ENCODE peak calls at places on chromosome 2, in eight cellular contexts. F is K562, H is body of pancreas, I is GM12864, E is foreskin fibroblast, V is fibroblast of the aortic adventitia, W is right lobe of liver, G is A549. P is an unnamed sample.

GRCh38 chr2:45938649-45939511 is 287.4 kb downstream of the PRKCE start:
- DNase-seq in I (no peak), E (peak), G (peak), F (no peak), V (peak), H (peak), W (peak), P (peak)

GRCh38 chr2:172404824-172405223 is 22.6 kb upstream of the ITGA6 start:
- DNase-seq in H (no peak), E (peak), G (no peak), I (no peak), V (peak), F (no peak), W (no peak), P (peak)

GRCh38 chr2:72147303-72147970 is at the start of gene CYP26B1:
- DNase-seq in I (no peak), H (peak), V (no peak), E (peak), F (no peak), G (no peak), W (peak), P (no peak)

GRCh38 chr2:204177977-204178522 is 241.5 kb downstream of the ICOS start:
- DNase-seq in F (peak), I (no peak), H (peak), E (peak), V (peak), G (no peak), W (no peak), P (peak)

GRCh38 chr2:675460-675859 is 1.7 kb downstream of the TMEM18 start:
- DNase-seq in W (no peak), I (no peak), F (no peak), H (no peak), E (no peak), G (no peak), V (no peak), P (no peak)

GRCh38 chr2:159285929-159286708 is at the start of gene WDSUB1:
- DNase-seq in I (no peak), E (peak), W (peak), G (no peak), V (peak), F (peak), H (peak), P (peak)

GRCh38 chr2:88022522-88022921 is 6.2 kb upstream of the RNU2-63P start:
- DNase-seq in H (peak), V (no peak), E (no peak), G (no peak), I (no peak), F (no peak), W (no peak), P (no peak)

GRCh38 chr2:234579231-234579962 is 82.5 kb upstream of the ARL4C start:
- DNase-seq in H (no peak), V (no peak), I (no peak), W (no peak), E (peak), G (no peak), F (no peak), P (no peak)

GRCh38 chr2:134668821-134669220 is 50.0 kb downstream of the TMEM163 start:
- DNase-seq in I (no peak), V (no peak), H (no peak), E (no peak), F (no peak), G (no peak), W (no peak), P (no peak)

GRCh38 chr2:8922431-8922830 is 81.1 kb downstream of the MBOAT2 start:
- DNase-seq in I (no peak), V (no peak), G (no peak), H (no peak), F (no peak), E (no peak), W (no peak), P (no peak)

GRCh38 chr2:26696352-26696816 is 3.9 kb downstream of the KCNK3 start:
- DNase-seq in F (no peak), W (no peak), I (no peak), H (peak), V (peak), G (peak), E (peak), P (peak)

GRCh38 chr2:207311316-207312005 is 145.7 kb upstream of the KLF7 start:
- DNase-seq in E (peak), I (no peak), H (no peak), F (peak), V (peak), G (peak), W (no peak), P (peak)

GRCh38 chr2:140882671-140883620 is 1247.9 kb downstream of the LRP1B start:
- DNase-seq in W (no peak), F (no peak), V (no peak), H (no peak), I (no peak), G (no peak), E (peak), P (no peak)

GRCh38 chr2:86396304-86396785 is 44.8 kb upstream of the KDM3A start:
- DNase-seq in I (no peak), E (peak), G (peak), V (peak), H (peak), W (no peak), F (peak), P (peak)

GRCh38 chr2:23007836-23008235 is 377.1 kb upstream of the KLHL29 start:
- DNase-seq in F (no peak), H (no peak), W (no peak), G (no peak), I (no peak), V (no peak), E (no peak), P (no peak)

GRCh38 chr2:70541481-70542020 is 12.1 kb downstream of the TGFA start:
- DNase-seq in V (no peak), F (no peak), H (no peak), I (no peak), E (no peak), G (no peak), W (no peak), P (no peak)

GRCh38 chr2:15354596-15355359 is 206.4 kb downstream of the NBAS start:
- DNase-seq in G (no peak), H (no peak), I (no peak), E (peak), F (no peak), V (no peak), W (no peak), P (no peak)

GRCh38 chr2:63843791-63844190 is 2.1 kb downstream of the UGP2 start:
- DNase-seq in G (no peak), F (no peak), H (no peak), E (no peak), V (peak), W (no peak), I (no peak), P (no peak)
- H3K4me3 ChIP-seq in G (no peak), F (no peak), H (no peak), E (peak), V (peak), W (peak), I (no peak), P (peak)

GRCh38 chr2:231680992-231681852 is 27.1 kb upstream of the PTMA start:
- DNase-seq in W (peak), G (peak), E (peak), I (no peak), H (peak), F (peak), V (peak), P (peak)

GRCh38 chr2:231680284-231680991 is 27.9 kb upstream of the PTMA start:
- DNase-seq in V (no peak), G (no peak), W (no peak), F (no peak), E (no peak), H (peak), I (no peak), P (no peak)

GRCh38 chr2:231679131-231679530 is 29.2 kb upstream of the PTMA start:
- DNase-seq in V (no peak), F (no peak), W (no peak), H (no peak), E (no peak), G (no peak), I (no peak), P (no peak)

GRCh38 chr2:231677632-231678104 is 30.7 kb upstream of the PTMA start:
- DNase-seq in G (no peak), V (peak), I (no peak), W (peak), E (peak), F (peak), H (peak), P (peak)

DNA sequence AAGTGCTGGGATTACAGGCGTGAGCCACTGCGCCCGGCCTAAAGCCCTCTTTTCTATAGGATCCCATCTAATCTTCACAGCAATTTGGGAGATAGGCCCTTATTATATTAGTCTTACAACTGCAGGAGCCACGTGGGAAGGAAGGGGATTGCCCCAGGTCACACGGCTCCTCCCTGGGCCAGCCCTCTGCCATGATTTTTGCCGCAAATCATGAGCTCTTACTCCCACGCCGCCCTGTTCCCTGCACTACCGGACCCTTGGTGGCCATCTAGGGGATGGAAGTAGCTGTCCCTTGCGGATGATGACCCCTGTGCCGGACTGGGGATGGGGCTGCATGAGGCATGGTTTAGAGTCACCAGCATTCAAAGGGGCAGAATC is 28.4 kb upstream of the PTMA start:
- DNase-seq in I (no peak), E (no peak), W (no peak), V (no peak), H (no peak), F (no peak), G (no peak), P (no peak)
- H3K4me3 ChIP-seq in I (peak), E (no peak), W (peak), V (no peak), H (no peak), F (no peak), G (no peak), P (no peak)

DNA sequence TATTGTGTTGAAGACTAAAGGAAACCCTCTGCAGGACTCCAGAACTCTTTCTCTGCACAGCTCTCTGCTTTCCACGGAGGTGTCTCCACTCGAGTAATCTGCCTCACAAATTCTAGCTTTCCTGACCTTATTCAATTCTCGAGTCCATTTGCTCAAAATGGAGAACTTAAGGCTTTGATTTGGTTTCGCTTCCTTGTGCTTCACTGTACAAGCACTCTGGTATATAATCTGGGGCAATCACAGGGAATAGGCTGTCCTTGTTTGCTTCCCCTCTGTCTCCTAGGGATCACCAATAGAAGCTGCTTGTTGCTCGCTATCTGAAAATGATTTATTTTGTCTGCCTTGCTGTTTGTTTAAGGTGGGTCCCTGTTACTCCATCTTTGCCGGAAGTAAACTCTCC is 129.1 kb upstream of the DOCK10 start:
- DNase-seq in V (no peak), E (no peak), I (no peak), F (no peak), W (no peak), H (no peak), G (no peak), P (no peak)
- H3K4me3 ChIP-seq in V (no peak), E (no peak), I (no peak), F (no peak), W (no peak), H (no peak), G (no peak), P (no peak)

GRCh38 chr2:232501794-232502499 is 14.3 kb upstream of the ECEL1 start:
- DNase-seq in F (no peak), V (no peak), E (no peak), G (no peak), I (no peak), H (no peak), W (no peak), P (no peak)

GRCh38 chr2:232502513-232502900 is 14.9 kb upstream of the ECEL1 start:
- DNase-seq in E (no peak), G (no peak), H (no peak), F (no peak), V (peak), I (no peak), W (no peak), P (no peak)

GRCh38 chr2:232504438-232504837 is 15.8 kb upstream of the PRSS56 start:
- DNase-seq in E (no peak), G (no peak), V (no peak), F (no peak), H (no peak), W (no peak), I (no peak), P (no peak)

GRCh38 chr2:232503792-232504323 is 16.2 kb upstream of the ECEL1 start:
- DNase-seq in V (no peak), E (no peak), W (no peak), H (no peak), G (no peak), I (no peak), F (no peak), P (no peak)

DNA sequence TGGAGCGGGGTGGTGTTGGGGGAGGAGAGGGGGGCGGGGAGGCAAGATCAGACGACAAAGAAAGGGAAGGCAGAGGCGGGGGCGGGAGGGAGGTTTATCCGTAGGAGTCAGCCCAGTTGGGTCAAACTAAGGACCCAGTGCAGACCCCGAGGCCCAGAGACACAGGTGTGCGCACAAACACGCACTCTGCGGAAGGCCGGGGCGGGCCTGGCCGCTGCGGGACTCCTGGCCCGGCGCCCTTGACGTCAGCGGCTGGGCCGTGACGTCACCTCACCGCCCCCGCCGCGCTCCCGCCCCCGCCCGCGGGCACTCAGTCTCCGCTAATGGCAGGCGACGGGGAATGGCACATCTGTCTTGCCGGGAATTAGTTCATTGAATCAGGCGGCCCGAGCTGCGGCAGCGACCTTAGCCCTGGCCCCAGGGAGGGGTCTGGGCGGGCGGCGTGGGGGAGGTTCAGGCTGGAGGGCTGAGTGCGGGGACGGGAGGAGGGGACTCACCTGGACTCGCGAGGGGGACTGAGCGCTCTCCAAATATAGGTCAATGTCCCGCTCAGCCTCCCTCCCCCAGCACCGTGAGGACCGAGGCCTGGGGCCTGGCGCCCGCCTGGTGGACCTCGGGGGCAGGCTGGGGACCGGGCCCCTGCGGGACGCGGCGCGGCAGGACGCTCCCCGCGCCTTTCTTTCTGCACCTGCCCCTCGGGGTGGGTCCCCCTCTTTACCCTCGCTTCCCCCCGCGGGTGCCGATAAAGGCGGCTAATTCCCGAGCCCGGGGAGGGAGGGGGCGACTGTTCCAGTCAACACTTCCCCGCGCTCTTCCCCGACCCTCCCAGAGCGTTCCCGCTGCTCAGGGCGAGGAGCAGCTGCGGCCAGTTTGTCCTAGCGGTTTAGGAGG is 15.5 kb upstream of the ECEL1 start:
- DNase-seq in W (no peak), H (no peak), G (peak), I (no peak), E (peak), F (peak), V (peak), P (peak)
- H3K4me3 ChIP-seq in W (peak), H (no peak), G (peak), I (no peak), E (no peak), F (no peak), V (no peak), P (no peak)

DNA sequence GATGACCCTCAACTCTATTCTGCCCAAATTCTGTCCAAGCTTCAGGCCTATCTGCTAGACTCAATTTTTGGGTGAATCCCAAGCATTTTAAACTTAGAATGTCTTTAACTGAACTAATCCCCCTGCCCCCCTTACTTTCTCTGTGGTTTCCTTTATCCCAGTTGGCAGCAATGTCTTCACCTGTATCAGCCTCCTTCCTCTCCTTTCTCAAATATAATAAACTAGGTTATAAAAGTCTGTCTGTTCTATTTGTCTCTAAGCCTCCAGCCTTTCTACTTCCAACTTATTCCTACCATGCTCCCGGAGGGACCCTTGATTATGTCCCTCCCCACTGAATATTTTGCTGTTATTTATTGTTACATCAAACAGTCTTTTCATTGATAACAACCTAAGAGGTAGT is 375.5 kb upstream of the TRIB2 start:
- DNase-seq in H (no peak), F (no peak), V (no peak), G (no peak), E (no peak), W (no peak), I (no peak), P (no peak)
- H3K4me3 ChIP-seq in H (no peak), F (no peak), V (no peak), G (no peak), E (no peak), W (no peak), I (no peak), P (no peak)

GRCh38 chr2:118848381-118849225 is 1.2 kb upstream of the EN1 start:
- DNase-seq in F (no peak), W (no peak), V (no peak), I (no peak), H (no peak), E (peak), G (no peak), P (no peak)
- H3K4me3 ChIP-seq in F (no peak), W (no peak), V (peak), I (no peak), H (no peak), E (no peak), G (no peak), P (no peak)

GRCh38 chr2:106054880-106055655 is 139.0 kb downstream of the UXS1 start:
- DNase-seq in V (no peak), E (no peak), G (no peak), W (no peak), H (no peak), I (no peak), F (no peak), P (no peak)

GRCh38 chr2:106057206-106057605 is 136.9 kb downstream of the UXS1 start:
- DNase-seq in I (no peak), W (no peak), V (no peak), F (no peak), H (no peak), E (no peak), G (no peak), P (no peak)

GRCh38 chr2:106053581-106053980 is 140.5 kb downstream of the UXS1 start:
- DNase-seq in F (no peak), W (no peak), V (no peak), E (no peak), H (no peak), I (no peak), G (no peak), P (no peak)

GRCh38 chr2:106054336-106054735 is 139.8 kb downstream of the UXS1 start:
- DNase-seq in I (no peak), F (no peak), H (no peak), W (no peak), V (no peak), G (no peak), E (no peak), P (no peak)

DNA sequence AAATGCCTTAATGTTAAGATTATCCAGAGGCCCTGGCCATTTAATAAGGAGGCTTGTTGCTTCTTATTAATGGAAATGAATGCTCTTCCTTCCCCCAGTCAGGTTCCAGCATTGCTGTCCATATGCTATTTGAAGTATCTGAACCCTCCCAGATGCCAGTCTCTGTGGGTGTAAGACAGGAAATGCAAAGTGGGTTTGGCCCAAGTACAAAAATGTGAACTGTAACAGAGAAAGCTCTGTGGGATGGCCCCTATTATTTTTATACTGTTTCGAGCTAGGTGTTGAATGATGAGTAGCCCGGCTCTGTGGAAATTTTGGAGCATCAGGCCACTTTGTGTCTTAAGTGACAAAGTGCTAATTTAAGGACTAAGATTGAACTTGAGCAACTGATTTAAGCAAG is 141.0 kb downstream of the UXS1 start:
- DNase-seq in E (peak), W (no peak), H (no peak), V (peak), G (no peak), I (no peak), F (no peak), P (peak)
- H3K4me3 ChIP-seq in E (no peak), W (no peak), H (no peak), V (no peak), G (no peak), I (no peak), F (no peak), P (no peak)

DNA sequence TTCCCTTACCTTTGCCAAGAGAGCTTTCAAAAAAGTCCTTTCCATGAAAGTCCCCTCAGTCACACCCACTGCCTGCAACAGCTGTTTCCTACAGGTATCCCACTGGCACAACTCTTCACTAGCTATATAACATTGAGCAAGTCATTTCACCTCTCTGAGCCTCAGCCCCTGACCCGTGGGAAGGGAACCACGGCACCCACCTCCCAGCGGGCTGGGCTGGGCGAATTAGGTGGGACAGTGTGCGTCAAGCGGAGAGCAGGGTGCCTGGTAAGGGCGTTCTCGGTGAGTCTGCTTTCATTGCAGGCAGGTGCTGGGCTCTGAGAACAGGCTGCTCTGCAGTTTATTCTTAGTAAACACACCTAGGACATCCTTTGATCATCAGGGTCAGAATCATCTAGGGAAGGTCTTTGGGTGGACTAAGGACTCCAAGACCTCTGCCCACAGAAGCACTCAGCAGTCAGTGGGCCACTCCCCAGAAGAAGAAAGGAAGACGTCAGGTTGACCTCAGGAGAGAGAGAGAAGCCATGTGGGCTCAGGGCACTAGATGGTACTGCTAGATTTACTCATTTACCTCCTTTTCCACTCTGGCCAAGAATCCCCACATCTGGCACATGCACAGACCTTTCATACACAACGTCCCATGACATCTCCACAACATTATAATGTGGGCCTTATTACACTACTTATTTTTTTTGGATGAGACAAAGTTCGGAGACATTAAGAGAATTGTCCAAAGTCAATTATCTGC is 80.0 kb downstream of the GALNT14 start:
- DNase-seq in H (no peak), F (no peak), I (no peak), E (no peak), V (no peak), G (no peak), W (no peak), P (no peak)
- H3K4me3 ChIP-seq in H (no peak), F (no peak), I (no peak), E (no peak), V (no peak), G (no peak), W (no peak), P (no peak)

P was measured in brain microvascular endothelial cell.